ENCODE peak calls at places on chromosomes 12 and 14, in six cellular contexts. K, F, I, V, C and O are unnamed samples. For H3K9me3, the result is how much of the 10 kb centered on the place peaks cover.

GRCh38 chr12:14901228-14901562 is 15.5 kb upstream of the MGP start:
- DNase-seq in K (no peak), I (no peak), V (no peak), C (no peak), F (peak), O (no peak)

GRCh38 chr12:49225551-49226166 is 36.8 kb upstream of the TUBA1A start:
- DNase-seq in I (no peak), F (no peak), C (no peak), V (peak), K (no peak), O (peak)

GRCh38 chr12:65536876-65537661 is 258.6 kb downstream of the MSRB3 start:
- DNase-seq in C (no peak), F (no peak), K (no peak), I (peak), V (peak), O (no peak)

GRCh38 chr12:43655586-43655985 is 103.0 kb downstream of the PUS7L start:
- DNase-seq in I (no peak), V (peak), K (no peak), C (no peak), F (no peak), O (no peak)

GRCh38 chr12:75366629-75367028 is 24.3 kb upstream of the GLIPR1L2 start:
- DNase-seq in V (peak), C (no peak), I (no peak), F (no peak), K (no peak), O (no peak)

GRCh38 chr14:99512571-99513182 is 31.5 kb downstream of the CCNK start:
- DNase-seq in I (no peak), V (no peak), K (peak), F (no peak), C (no peak), O (no peak)

GRCh38 chr12:43806737-43807072 is 588 bp upstream of the TWF1 start:
- DNase-seq in F (no peak), K (no peak), I (no peak), V (no peak), C (no peak), O (no peak)

GRCh38 chr14:79443602-79444001 is 767.7 kb downstream of the DIO2 start:
- DNase-seq in K (no peak), F (no peak), I (no peak), C (no peak), V (peak), O (no peak)

GRCh38 chr14:103656031-103656757 is 27.2 kb downstream of the KLC1 start:
- DNase-seq in K (no peak), C (no peak), F (no peak), I (no peak), V (peak), O (no peak)

GRCh38 chr12:95440401-95440800 is 33.6 kb upstream of the METAP2 start:
- DNase-seq in F (no peak), K (no peak), C (no peak), V (peak), I (no peak), O (no peak)

GRCh38 chr12:2034633-2035420 is 18.0 kb upstream of the CACNA1C start:
- DNase-seq in K (peak), C (peak), I (peak), V (peak), F (peak), O (peak)

GRCh38 chr12:77062846-77063461 is 2.4 kb downstream of the E2F7 start:
- DNase-seq in K (no peak), I (peak), V (peak), C (no peak), F (no peak), O (no peak)

GRCh38 chr12:12240671-12241345 is 26.0 kb downstream of the LRP6 start:
- DNase-seq in C (no peak), V (peak), F (peak), K (no peak), I (no peak), O (peak)

GRCh38 chr12:47828967-47829482 is 9.3 kb upstream of the HDAC7 start:
- DNase-seq in I (peak), C (no peak), K (peak), V (peak), F (no peak), O (no peak)

GRCh38 chr12:122471324-122472226 is 29.2 kb downstream of the ZCCHC8 start:
- DNase-seq in K (no peak), F (peak), I (peak), V (peak), C (peak), O (peak)

GRCh38 chr14:50785506-50786063 is 45.4 kb downstream of the NIN start:
- DNase-seq in I (no peak), F (peak), V (no peak), K (no peak), C (no peak), O (no peak)

GRCh38 chr14:76715102-76715926 is 46.0 kb upstream of the VASH1 start:
- DNase-seq in F (peak), I (no peak), K (no peak), V (no peak), C (no peak), O (peak)

GRCh38 chr12:47520029-47520428 is 185.8 kb downstream of the RPAP3 start:
- DNase-seq in V (no peak), C (no peak), K (no peak), I (no peak), F (no peak), O (no peak)

GRCh38 chr14:95511687-95512086 is 4.8 kb downstream of the SYNE3 start:
- DNase-seq in I (no peak), K (no peak), C (no peak), F (no peak), V (no peak), O (no peak)

GRCh38 chr12:62347922-62348650 is 87.9 kb downstream of the USP15 start:
- DNase-seq in F (no peak), V (peak), C (no peak), I (no peak), K (no peak), O (no peak)

DNA sequence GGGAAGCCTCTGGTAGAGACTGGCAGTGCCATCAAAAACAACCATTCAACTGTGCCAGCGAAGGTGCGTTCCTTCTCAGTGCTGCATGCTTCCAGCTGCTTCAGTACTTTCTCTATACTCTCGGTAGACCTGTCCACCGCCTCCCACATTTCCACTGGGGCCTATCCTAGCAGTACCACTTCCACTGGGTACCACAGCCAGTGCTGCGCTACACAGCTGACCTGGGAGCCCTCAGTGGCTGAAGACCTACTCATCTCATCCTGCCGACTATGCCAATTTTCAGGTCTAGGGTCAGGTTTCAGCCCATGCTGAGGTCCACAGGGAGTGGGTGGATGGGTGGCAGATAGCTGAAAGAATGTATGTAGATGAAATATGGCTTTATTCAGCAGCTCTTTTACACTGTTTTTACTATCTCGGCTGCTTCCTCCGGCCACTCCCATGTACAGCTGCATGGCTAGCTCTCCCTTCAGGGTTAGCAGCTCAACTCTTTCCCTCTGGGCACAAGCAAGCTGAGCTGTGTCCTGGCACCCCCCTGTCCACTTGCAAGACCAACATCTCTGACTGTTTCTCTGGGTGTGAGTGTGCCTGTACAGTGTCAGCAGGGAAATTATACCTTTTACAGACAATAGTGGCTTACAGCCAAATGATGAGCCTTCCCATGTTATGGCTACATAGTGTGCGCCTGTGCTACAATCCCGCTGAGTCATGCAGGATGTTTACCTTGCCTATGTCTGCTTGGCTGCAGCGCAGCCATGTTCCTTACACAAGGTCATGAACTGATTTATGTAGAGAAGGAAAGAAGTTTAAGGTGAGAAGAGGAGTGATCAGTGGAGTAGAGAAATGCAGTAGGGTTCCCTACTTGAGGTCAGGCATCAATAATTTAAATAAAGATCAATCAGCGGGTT is 125.7 kb upstream of the DDHD1 start:
- DNase-seq in K (no peak), C (no peak), F (no peak), V (peak), I (no peak), O (no peak)
- H3K9me3 ChIP-seq in K (under half), C (under half), F (under half), V (under half), I (under half), O (under half)

GRCh38 chr14:32318087-32318486 is 11.0 kb upstream of the AKAP6 start:
- DNase-seq in K (no peak), I (no peak), V (no peak), F (no peak), C (no peak), O (no peak)
- H3K9me3 ChIP-seq in K (under half), I (under half), V (under half), F (under half), C (under half), O (under half)

DNA sequence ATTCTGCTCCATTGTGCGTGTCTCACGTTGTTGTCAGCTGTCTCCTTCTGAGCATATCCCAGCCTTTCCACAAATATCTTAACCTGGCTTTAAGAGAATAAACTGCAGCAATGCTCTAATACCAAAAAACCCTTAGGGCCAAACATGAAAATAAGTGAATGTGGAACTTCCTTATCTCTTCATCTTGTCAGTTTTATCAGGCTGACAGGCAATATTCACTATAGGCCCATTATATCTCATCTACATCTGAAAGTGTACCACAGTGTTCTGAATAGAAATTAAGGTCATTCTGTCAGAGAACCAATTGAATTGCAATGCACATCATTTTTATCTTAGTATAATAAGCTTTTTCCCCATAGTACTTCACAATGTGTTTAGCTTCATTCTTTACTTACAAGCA is 933.1 kb upstream of the FBXO33 start:
- DNase-seq in F (no peak), I (no peak), K (no peak), V (no peak), C (no peak), O (peak)
- H3K9me3 ChIP-seq in F (under half), I (under half), K (under half), V (under half), C (under half), O (under half)

GRCh38 chr12:92915365-92915764 is 13.7 kb downstream of the EEA1 start:
- DNase-seq in F (no peak), C (no peak), I (no peak), K (no peak), V (no peak), O (no peak)

GRCh38 chr12:92911339-92911738 is 17.8 kb downstream of the EEA1 start:
- DNase-seq in K (no peak), V (no peak), F (no peak), C (no peak), I (no peak), O (no peak)

GRCh38 chr12:92914170-92914569 is 14.9 kb downstream of the EEA1 start:
- DNase-seq in C (no peak), K (no peak), I (no peak), V (no peak), F (no peak), O (no peak)

GRCh38 chr12:92912672-92913071 is 16.4 kb downstream of the EEA1 start:
- DNase-seq in I (no peak), F (no peak), K (no peak), V (no peak), C (no peak), O (no peak)

GRCh38 chr12:92912052-92912451 is 17.0 kb downstream of the EEA1 start:
- DNase-seq in C (no peak), V (peak), F (no peak), K (no peak), I (no peak), O (no peak)
- H3K9me3 ChIP-seq in C (under half), V (under half), F (under half), K (under half), I (under half), O (under half)

DNA sequence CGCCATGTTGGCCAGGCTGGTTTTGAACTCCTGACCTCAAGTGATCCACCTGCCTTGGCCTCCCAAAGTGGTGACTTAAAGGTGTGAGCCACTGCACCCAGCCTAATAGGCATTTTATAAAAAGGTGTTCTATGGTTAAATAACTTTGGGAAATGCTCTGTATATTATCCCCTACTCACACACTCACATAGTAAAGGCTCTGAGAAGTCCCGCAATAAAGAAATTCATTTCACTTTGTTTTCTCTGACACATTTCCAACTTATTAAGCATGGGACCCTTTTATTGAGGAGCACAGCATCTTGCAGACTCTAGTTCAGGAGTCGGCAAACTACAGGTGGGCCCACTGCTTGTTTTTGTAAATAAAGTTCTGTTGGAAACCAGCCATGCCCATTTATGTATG is 63.9 kb downstream of the RNFT2 start:
- DNase-seq in I (no peak), F (no peak), C (no peak), K (no peak), V (no peak), O (no peak)
- H3K9me3 ChIP-seq in I (under half), F (under half), C (under half), K (under half), V (under half), O (under half)

DNA sequence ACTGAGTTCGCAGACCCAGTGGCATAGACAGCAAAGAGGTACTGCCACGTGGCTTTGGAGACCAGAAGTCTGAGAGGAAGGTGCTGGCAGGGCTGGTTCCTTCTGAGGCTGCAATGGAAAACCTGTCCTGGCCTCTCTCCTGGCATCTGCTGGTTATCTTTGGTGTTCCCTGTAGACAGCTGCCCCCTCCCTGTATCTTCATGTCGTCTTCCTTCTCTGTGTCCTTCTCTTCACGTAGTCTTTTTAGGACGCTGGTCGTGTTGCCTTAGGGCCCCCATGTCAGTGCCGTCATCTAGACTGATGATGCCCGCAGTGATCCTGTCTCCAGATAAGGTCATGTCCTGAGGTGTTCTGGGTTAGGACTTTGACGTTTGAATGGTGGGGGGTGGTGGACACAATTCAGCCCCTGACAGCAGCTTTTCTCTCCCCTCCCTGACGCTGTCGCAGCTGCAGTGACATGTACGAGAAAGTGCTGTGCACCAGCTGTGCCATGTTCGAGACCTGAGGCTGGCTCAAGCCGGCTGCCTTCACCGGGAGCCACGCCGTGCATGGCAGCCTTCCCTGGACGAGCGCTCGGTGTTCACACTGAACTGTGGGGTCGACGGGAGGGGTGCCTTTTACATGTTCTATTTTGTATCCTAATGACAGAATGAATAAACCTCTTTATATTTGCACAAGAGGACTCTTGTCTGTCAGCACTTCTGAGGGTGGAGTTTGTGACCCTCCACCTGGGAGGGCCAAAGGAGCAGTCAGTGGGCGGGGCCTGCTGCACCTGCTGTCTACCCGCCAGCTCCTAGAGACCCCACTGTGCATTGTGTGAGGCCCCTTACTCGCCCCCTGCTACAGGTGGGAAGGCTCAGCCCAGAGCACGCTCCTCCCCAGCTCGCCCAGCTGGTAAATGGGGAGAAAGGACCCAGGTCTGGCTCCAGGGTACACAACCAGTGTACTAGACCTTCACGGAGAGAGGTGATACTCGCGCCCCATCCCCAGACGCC is 6.3 kb downstream of the SIVA1 start:
- DNase-seq in V (no peak), I (no peak), K (no peak), F (no peak), C (no peak), O (no peak)
- H3K9me3 ChIP-seq in V (under half), I (under half), K (under half), F (under half), C (under half), O (under half)

GRCh38 chr12:30779578-30779977 is 24.8 kb upstream of the CAPRIN2 start:
- DNase-seq in K (no peak), V (no peak), C (no peak), I (no peak), F (no peak), O (no peak)
- H3K9me3 ChIP-seq in K (under half), V (under half), C (under half), I (under half), F (under half), O (under half)